ENCODE peak calls at places on chromosome 13, in nine cellular contexts. One of them, this sample, is unnamed.

GRCh38 chr13:27638521-27638920 is 16.8 kb downstream of the POLR1D start:
- DNase-seq in skeletal muscle cell: no peak
- DNase-seq in SW480: no peak
- DNase-seq in head of caudate nucleus: no peak
- DNase-seq in iris pigment epithelial cell: peak; percentile 71
- DNase-seq in tibial nerve: no peak
- DNase-seq in activated T-cell treated with anti-CD3 and anti-CD28 coated beads for 1 hour: no peak
- DNase-seq in A549: no peak
- DNase-seq in gastrocnemius medialis: no peak
- DNase-seq in this sample: no peak

GRCh38 chr13:54226866-54227265 is 1198.3 kb downstream of the OLFM4 start:
- DNase-seq in skeletal muscle cell: no peak
- DNase-seq in SW480: peak; percentile 84
- DNase-seq in head of caudate nucleus: peak; percentile 20
- DNase-seq in iris pigment epithelial cell: no peak
- DNase-seq in tibial nerve: no peak
- DNase-seq in activated T-cell treated with anti-CD3 and anti-CD28 coated beads for 1 hour: no peak
- DNase-seq in A549: no peak
- DNase-seq in gastrocnemius medialis: no peak
- DNase-seq in this sample: no peak

GRCh38 chr13:23966691-23967615 is 69.7 kb upstream of the C1QTNF9B start:
- DNase-seq in skeletal muscle cell: no peak
- DNase-seq in SW480: no peak
- DNase-seq in head of caudate nucleus: no peak
- DNase-seq in iris pigment epithelial cell: no peak
- DNase-seq in tibial nerve: no peak
- DNase-seq in activated T-cell treated with anti-CD3 and anti-CD28 coated beads for 1 hour: no peak
- DNase-seq in A549: no peak
- DNase-seq in gastrocnemius medialis: no peak
- DNase-seq in this sample: no peak

GRCh38 chr13:85543144-85543543 is 256.1 kb downstream of the SLITRK6 start:
- DNase-seq in skeletal muscle cell: no peak
- DNase-seq in SW480: no peak
- DNase-seq in head of caudate nucleus: no peak
- DNase-seq in iris pigment epithelial cell: peak; percentile 21
- DNase-seq in tibial nerve: no peak
- DNase-seq in activated T-cell treated with anti-CD3 and anti-CD28 coated beads for 1 hour: no peak
- DNase-seq in A549: no peak
- DNase-seq in gastrocnemius medialis: no peak
- DNase-seq in this sample: no peak

GRCh38 chr13:73273737-73274136 is 214.9 kb downstream of the KLF5 start:
- DNase-seq in skeletal muscle cell: peak; percentile 59
- DNase-seq in SW480: no peak
- DNase-seq in head of caudate nucleus: no peak
- DNase-seq in iris pigment epithelial cell: peak; percentile 96
- DNase-seq in tibial nerve: no peak
- DNase-seq in activated T-cell treated with anti-CD3 and anti-CD28 coated beads for 1 hour: no peak
- DNase-seq in A549: no peak
- DNase-seq in gastrocnemius medialis: no peak
- DNase-seq in this sample: no peak

GRCh38 chr13:24011266-24011665 is 114.0 kb upstream of the C1QTNF9B start:
- DNase-seq in skeletal muscle cell: no peak
- DNase-seq in SW480: no peak
- DNase-seq in head of caudate nucleus: no peak
- DNase-seq in iris pigment epithelial cell: no peak
- DNase-seq in tibial nerve: no peak
- DNase-seq in activated T-cell treated with anti-CD3 and anti-CD28 coated beads for 1 hour: no peak
- DNase-seq in A549: no peak
- DNase-seq in gastrocnemius medialis: no peak
- DNase-seq in this sample: no peak

GRCh38 chr13:100872761-100873160 is 198.2 kb upstream of the TMTC4 start:
- DNase-seq in skeletal muscle cell: peak; percentile 53
- DNase-seq in SW480: no peak
- DNase-seq in head of caudate nucleus: no peak
- DNase-seq in iris pigment epithelial cell: peak; percentile 45
- DNase-seq in tibial nerve: no peak
- DNase-seq in activated T-cell treated with anti-CD3 and anti-CD28 coated beads for 1 hour: no peak
- DNase-seq in A549: no peak
- DNase-seq in gastrocnemius medialis: no peak
- DNase-seq in this sample: no peak

GRCh38 chr13:29161653-29162052 is 341.5 kb downstream of the MTUS2 start:
- DNase-seq in skeletal muscle cell: no peak
- DNase-seq in SW480: no peak
- DNase-seq in head of caudate nucleus: no peak
- DNase-seq in iris pigment epithelial cell: no peak
- DNase-seq in tibial nerve: no peak
- DNase-seq in activated T-cell treated with anti-CD3 and anti-CD28 coated beads for 1 hour: no peak
- DNase-seq in A549: no peak
- DNase-seq in gastrocnemius medialis: no peak
- DNase-seq in this sample: no peak

GRCh38 chr13:114027826-114028225 is 54.0 kb upstream of the C13orf46 start:
- DNase-seq in skeletal muscle cell: no peak
- DNase-seq in SW480: no peak
- DNase-seq in head of caudate nucleus: no peak
- DNase-seq in iris pigment epithelial cell: no peak
- DNase-seq in tibial nerve: no peak
- DNase-seq in activated T-cell treated with anti-CD3 and anti-CD28 coated beads for 1 hour: no peak
- DNase-seq in A549: no peak
- DNase-seq in gastrocnemius medialis: no peak
- DNase-seq in this sample: no peak

GRCh38 chr13:44487989-44488388 is 88.1 kb downstream of the TSC22D1 start:
- DNase-seq in skeletal muscle cell: no peak
- DNase-seq in SW480: no peak
- DNase-seq in head of caudate nucleus: no peak
- DNase-seq in iris pigment epithelial cell: no peak
- DNase-seq in tibial nerve: no peak
- DNase-seq in activated T-cell treated with anti-CD3 and anti-CD28 coated beads for 1 hour: no peak
- DNase-seq in A549: no peak
- DNase-seq in gastrocnemius medialis: no peak
- DNase-seq in this sample: no peak

GRCh38 chr13:59445812-59446211 is 717.9 kb downstream of the DIAPH3 start:
- DNase-seq in skeletal muscle cell: no peak
- DNase-seq in SW480: no peak
- DNase-seq in head of caudate nucleus: no peak
- DNase-seq in iris pigment epithelial cell: no peak
- DNase-seq in tibial nerve: no peak
- DNase-seq in activated T-cell treated with anti-CD3 and anti-CD28 coated beads for 1 hour: no peak
- DNase-seq in A549: no peak
- DNase-seq in gastrocnemius medialis: no peak
- DNase-seq in this sample: no peak

GRCh38 chr13:30577381-30577780 is 40.3 kb upstream of the USPL1 start:
- DNase-seq in skeletal muscle cell: peak; percentile 76
- DNase-seq in SW480: peak; percentile 93
- DNase-seq in head of caudate nucleus: no peak
- DNase-seq in iris pigment epithelial cell: peak; percentile 98
- DNase-seq in tibial nerve: no peak
- DNase-seq in activated T-cell treated with anti-CD3 and anti-CD28 coated beads for 1 hour: no peak
- DNase-seq in A549: no peak
- DNase-seq in gastrocnemius medialis: no peak
- DNase-seq in this sample: peak; percentile 46

GRCh38 chr13:76948139-76948538 is at the start of gene ACOD1:
- DNase-seq in skeletal muscle cell: no peak
- DNase-seq in SW480: no peak
- DNase-seq in head of caudate nucleus: no peak
- DNase-seq in iris pigment epithelial cell: no peak
- DNase-seq in tibial nerve: no peak
- DNase-seq in activated T-cell treated with anti-CD3 and anti-CD28 coated beads for 1 hour: no peak
- DNase-seq in A549: no peak
- DNase-seq in gastrocnemius medialis: no peak
- DNase-seq in this sample: no peak

GRCh38 chr13:93029536-93029935 is 197.1 kb upstream of the GPC6 start:
- DNase-seq in skeletal muscle cell: peak; percentile 18
- DNase-seq in SW480: no peak
- DNase-seq in head of caudate nucleus: no peak
- DNase-seq in iris pigment epithelial cell: no peak
- DNase-seq in tibial nerve: no peak
- DNase-seq in activated T-cell treated with anti-CD3 and anti-CD28 coated beads for 1 hour: no peak
- DNase-seq in A549: no peak
- DNase-seq in gastrocnemius medialis: no peak
- DNase-seq in this sample: no peak

GRCh38 chr13:27919299-27919933 is 384 bp upstream of the PDX1 start:
- DNase-seq in skeletal muscle cell: no peak
- DNase-seq in SW480: no peak
- DNase-seq in head of caudate nucleus: no peak
- DNase-seq in iris pigment epithelial cell: no peak
- DNase-seq in tibial nerve: no peak
- DNase-seq in activated T-cell treated with anti-CD3 and anti-CD28 coated beads for 1 hour: no peak
- DNase-seq in A549: no peak
- DNase-seq in gastrocnemius medialis: no peak
- DNase-seq in this sample: no peak

GRCh38 chr13:55007681-55008080 is 1979.1 kb downstream of the OLFM4 start:
- DNase-seq in skeletal muscle cell: no peak
- DNase-seq in SW480: no peak
- DNase-seq in head of caudate nucleus: no peak
- DNase-seq in iris pigment epithelial cell: no peak
- DNase-seq in tibial nerve: no peak
- DNase-seq in activated T-cell treated with anti-CD3 and anti-CD28 coated beads for 1 hour: no peak
- DNase-seq in A549: no peak
- DNase-seq in gastrocnemius medialis: no peak
- DNase-seq in this sample: no peak

GRCh38 chr13:111256458-111256857 is 64.0 kb upstream of the TEX29 start:
- DNase-seq in skeletal muscle cell: no peak
- DNase-seq in SW480: no peak
- DNase-seq in head of caudate nucleus: no peak
- DNase-seq in iris pigment epithelial cell: no peak
- DNase-seq in tibial nerve: no peak
- DNase-seq in activated T-cell treated with anti-CD3 and anti-CD28 coated beads for 1 hour: no peak
- DNase-seq in A549: no peak
- DNase-seq in gastrocnemius medialis: no peak
- DNase-seq in this sample: no peak

GRCh38 chr13:24742294-24742693 is 21.7 kb upstream of the RNF17 start:
- DNase-seq in skeletal muscle cell: peak; percentile 14
- DNase-seq in SW480: no peak
- DNase-seq in head of caudate nucleus: no peak
- DNase-seq in iris pigment epithelial cell: peak; percentile 36
- DNase-seq in tibial nerve: no peak
- DNase-seq in activated T-cell treated with anti-CD3 and anti-CD28 coated beads for 1 hour: no peak
- DNase-seq in A549: no peak
- DNase-seq in gastrocnemius medialis: no peak
- DNase-seq in this sample: no peak

GRCh38 chr13:38566526-38566925 is 120.4 kb upstream of the FREM2 start:
- DNase-seq in skeletal muscle cell: no peak
- DNase-seq in SW480: no peak
- DNase-seq in head of caudate nucleus: no peak
- DNase-seq in iris pigment epithelial cell: no peak
- DNase-seq in tibial nerve: no peak
- DNase-seq in activated T-cell treated with anti-CD3 and anti-CD28 coated beads for 1 hour: no peak
- DNase-seq in A549: no peak
- DNase-seq in gastrocnemius medialis: no peak
- DNase-seq in this sample: no peak

GRCh38 chr13:87147076-87147475 is 524.1 kb upstream of the SLITRK5 start:
- DNase-seq in skeletal muscle cell: no peak
- DNase-seq in SW480: no peak
- DNase-seq in head of caudate nucleus: no peak
- DNase-seq in iris pigment epithelial cell: peak; percentile 59
- DNase-seq in tibial nerve: no peak
- DNase-seq in activated T-cell treated with anti-CD3 and anti-CD28 coated beads for 1 hour: no peak
- DNase-seq in A549: no peak
- DNase-seq in gastrocnemius medialis: no peak
- DNase-seq in this sample: no peak

GRCh38 chr13:114161644-114162532 is 17.2 kb upstream of the CFAP97D2 start:
- DNase-seq in skeletal muscle cell: no peak
- DNase-seq in SW480: no peak
- DNase-seq in head of caudate nucleus: no peak
- DNase-seq in iris pigment epithelial cell: no peak
- DNase-seq in tibial nerve: peak; percentile 40
- DNase-seq in activated T-cell treated with anti-CD3 and anti-CD28 coated beads for 1 hour: no peak
- DNase-seq in A549: no peak
- DNase-seq in gastrocnemius medialis: peak; percentile 30
- DNase-seq in this sample: no peak

GRCh38 chr13:44212633-44213387 is 160.8 kb upstream of the SERP2 start:
- DNase-seq in skeletal muscle cell: no peak
- DNase-seq in SW480: no peak
- DNase-seq in head of caudate nucleus: no peak
- DNase-seq in iris pigment epithelial cell: peak; percentile 49
- DNase-seq in tibial nerve: no peak
- DNase-seq in activated T-cell treated with anti-CD3 and anti-CD28 coated beads for 1 hour: no peak
- DNase-seq in A549: no peak
- DNase-seq in gastrocnemius medialis: peak; percentile 65
- DNase-seq in this sample: no peak

GRCh38 chr13:98581971-98582702 is 5.2 kb upstream of the STK24 start:
- DNase-seq in skeletal muscle cell: no peak
- DNase-seq in SW480: no peak
- DNase-seq in head of caudate nucleus: no peak
- DNase-seq in iris pigment epithelial cell: peak; percentile 82
- DNase-seq in tibial nerve: no peak
- DNase-seq in activated T-cell treated with anti-CD3 and anti-CD28 coated beads for 1 hour: no peak
- DNase-seq in A549: no peak
- DNase-seq in gastrocnemius medialis: no peak
- DNase-seq in this sample: no peak

GRCh38 chr13:114043421-114044053 is 69.7 kb upstream of the C13orf46 start:
- DNase-seq in skeletal muscle cell: peak; percentile 80
- DNase-seq in SW480: peak; percentile 19
- DNase-seq in head of caudate nucleus: no peak
- DNase-seq in iris pigment epithelial cell: peak; percentile 93
- DNase-seq in tibial nerve: peak; percentile 67
- DNase-seq in activated T-cell treated with anti-CD3 and anti-CD28 coated beads for 1 hour: no peak
- DNase-seq in A549: peak; percentile 62
- DNase-seq in gastrocnemius medialis: peak; percentile 79
- DNase-seq in this sample: no peak

This sample was measured in CD8-positive, alpha-beta T cell.